ENCODE peak calls at places on chromosome 6, in four cellular contexts. F is progenitor cell of endocrine pancreas, G is epithelial cell of esophagus, D is left ventricle myocardium inferior. W is an unnamed sample.

GRCh38 chr6:63491104-63491503 is 81.2 kb upstream of the LOC128125822 start:
- DNase-seq in F (no peak), G (no peak), D (no peak), W (no peak)

GRCh38 chr6:92979281-92979680 is 440.1 kb downstream of the EPHA7 start:
- DNase-seq in F (no peak), G (no peak), D (no peak), W (no peak)

GRCh38 chr6:148044921-148045320 is 297.7 kb upstream of the SASH1 start:
- DNase-seq in G (no peak), F (no peak), D (no peak), W (no peak)

GRCh38 chr6:95203153-95203754 is 374.1 kb upstream of the MANEA start:
- DNase-seq in D (no peak), G (peak; percentile 65), F (no peak), W (peak; percentile 52)

GRCh38 chr6:113162739-113163138 is 694.4 kb upstream of the MARCKS start:
- DNase-seq in F (no peak), G (no peak), D (no peak), W (no peak)

GRCh38 chr6:168363811-168364792 is 44.5 kb upstream of the DACT2 start:
- DNase-seq in D (no peak), F (no peak), G (no peak), W (no peak)

GRCh38 chr6:2858678-2859324 is 17.1 kb upstream of the SERPINB1 start:
- DNase-seq in D (no peak), F (no peak), G (no peak), W (no peak)

GRCh38 chr6:150314230-150315188 is 54.3 kb upstream of the IYD start:
- DNase-seq in F (no peak), D (no peak), G (no peak), W (no peak)

GRCh38 chr6:145241039-145241438 is 494.3 kb downstream of the EPM2A start:
- DNase-seq in G (peak; percentile 66), D (no peak), F (no peak), W (no peak)

GRCh38 chr6:68967549-68968300 is 332.6 kb downstream of the ADGRB3 start:
- DNase-seq in F (peak; percentile 52), D (peak; percentile 19), G (peak; percentile 61), W (peak; percentile 79)

GRCh38 chr6:106908386-106908840 is 66.1 kb downstream of the CD24 start:
- DNase-seq in F (no peak), G (peak; percentile 95), D (no peak), W (no peak)

GRCh38 chr6:123226398-123226797 is 230.4 kb downstream of the CLVS2 start:
- DNase-seq in D (no peak), G (no peak), F (no peak), W (no peak)

GRCh38 chr6:109239918-109240321 is 142.3 kb downstream of the CD164 start:
- DNase-seq in G (no peak), F (no peak), D (peak; percentile 30), W (no peak)

GRCh38 chr6:5082487-5083306 is 2.4 kb upstream of the PPP1R3G start:
- DNase-seq in D (no peak), G (peak; percentile 98), F (no peak), W (no peak)

GRCh38 chr6:72422126-72422680 is 199.7 kb upstream of the KCNQ5 start:
- DNase-seq in D (no peak), G (peak; percentile 54), F (no peak), W (no peak)

GRCh38 chr6:85462673-85463072 is 12.8 kb downstream of the NT5E start:
- DNase-seq in F (no peak), G (no peak), D (no peak), W (no peak)

GRCh38 chr6:26475823-26476729 is 18.3 kb downstream of the BTN2A1 start:
- DNase-seq in G (peak; percentile 40), F (no peak), D (no peak), W (no peak)

GRCh38 chr6:6221829-6222535 is 98.5 kb downstream of the F13A1 start:
- DNase-seq in D (no peak), G (peak; percentile 2), F (no peak), W (peak; percentile 30)

GRCh38 chr6:127737009-127737486 is 160.1 kb downstream of the C6orf58 start:
- DNase-seq in F (no peak), D (no peak), G (peak; percentile 78), W (peak; percentile 24)

GRCh38 chr6:125262026-125263013 is 39.4 kb downstream of the HDDC2 start:
- DNase-seq in D (no peak), G (no peak), F (no peak), W (no peak)

GRCh38 chr6:136483906-136484305 is 66.3 kb downstream of the MAP7 start:
- DNase-seq in G (no peak), D (no peak), F (no peak), W (no peak)

GRCh38 chr6:159595173-159595572 is 97.9 kb downstream of the SOD2 start:
- DNase-seq in D (no peak), G (peak; percentile 64), F (no peak), W (no peak)

GRCh38 chr6:125009578-125009977 is 47.3 kb downstream of the RNF217 start:
- DNase-seq in G (no peak), D (no peak), F (no peak), W (no peak)

GRCh38 chr6:150685860-150686259 is 86.2 kb downstream of the PLEKHG1 start:
- DNase-seq in F (no peak), G (peak; percentile 76), D (no peak), W (peak; percentile 19)

GRCh38 chr6:161238076-161238869 is 35.6 kb downstream of the AGPAT4 start:
- DNase-seq in F (no peak), G (peak; percentile 17), D (no peak), W (no peak)

GRCh38 chr6:7042654-7043545 is 64.9 kb upstream of the RREB1 start:
- DNase-seq in G (no peak), D (no peak), F (no peak), W (no peak)

GRCh38 chr6:120604510-120604909 is 729.8 kb downstream of the TBC1D32 start:
- DNase-seq in G (no peak), F (no peak), D (no peak), W (no peak)

GRCh38 chr6:109964949-109965348 is 13.2 kb upstream of the GPR6 start:
- DNase-seq in G (peak; percentile 86), D (no peak), F (no peak), W (no peak)

GRCh38 chr6:106629103-106629858 is at the start of the genes QRSL1 and RTN4IP1:
- DNase-seq in G (peak; percentile 91), D (peak; percentile 78), F (peak; percentile 78), W (peak; percentile 85)

GRCh38 chr6:72825265-72825918 is 203.5 kb downstream of the KCNQ5 start:
- DNase-seq in F (no peak), D (no peak), G (peak; percentile 61), W (no peak)

GRCh38 chr6:17842014-17842776 is 135.5 kb upstream of the NUP153 start:
- DNase-seq in G (no peak), D (no peak), F (no peak), W (no peak)

GRCh38 chr6:130167655-130168054 is 55.1 kb downstream of the SAMD3 start:
- DNase-seq in G (peak; percentile 97), D (no peak), F (no peak), W (no peak)

GRCh38 chr6:16514249-16514648 is 247.0 kb downstream of the ATXN1 start:
- DNase-seq in F (no peak), G (peak; percentile 45), D (no peak), W (no peak)

GRCh38 chr6:152123076-152123475 is 315.6 kb downstream of the ESR1 start:
- DNase-seq in D (no peak), F (no peak), G (no peak), W (no peak)

GRCh38 chr6:33812669-33813068 is 8.9 kb upstream of the MLN start:
- DNase-seq in G (peak; percentile 62), F (peak; percentile 80), D (peak; percentile 33), W (peak; percentile 95)
- TF ChIP-seq CTCF in G (peak; percentile 51), F (peak; percentile 52), D (peak; percentile 62), W (peak; percentile 9)

DNA sequence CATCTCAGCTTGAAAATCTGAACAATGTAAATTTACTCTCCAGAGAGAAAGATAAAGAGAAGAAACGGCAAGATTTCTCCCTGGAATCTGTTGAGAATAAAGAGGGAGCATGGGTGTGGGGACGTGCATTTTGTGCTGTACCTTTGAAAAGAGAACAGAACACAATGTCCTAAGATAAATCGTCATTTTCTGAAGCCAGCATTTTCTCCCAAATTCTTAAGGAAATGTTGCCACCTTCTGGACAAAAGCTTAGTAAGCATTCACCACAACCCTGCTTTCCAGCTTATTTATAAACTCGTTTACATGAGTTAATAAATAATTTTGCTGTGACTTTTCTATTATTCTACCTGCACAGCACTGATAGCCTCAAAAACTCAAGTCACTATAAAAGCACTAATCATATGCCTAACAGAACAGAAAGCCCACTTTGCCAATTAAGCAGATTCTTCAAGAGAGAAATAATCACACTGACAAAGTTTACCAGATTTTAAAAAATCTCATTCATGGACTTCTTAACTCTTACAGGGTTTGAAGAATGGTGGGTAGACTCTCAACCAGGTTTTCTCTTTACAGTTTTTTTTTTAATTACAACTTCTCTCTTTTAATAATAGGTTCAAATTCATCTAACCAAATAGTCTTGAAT is 155.8 kb downstream of the MBOAT1 start:
- DNase-seq in F (no peak), D (no peak), G (peak; percentile 68), W (peak; percentile 11)
- TF ChIP-seq CTCF in F (peak; percentile 83), D (peak; percentile 61), G (peak; percentile 60), W (peak; percentile 67)

DNA sequence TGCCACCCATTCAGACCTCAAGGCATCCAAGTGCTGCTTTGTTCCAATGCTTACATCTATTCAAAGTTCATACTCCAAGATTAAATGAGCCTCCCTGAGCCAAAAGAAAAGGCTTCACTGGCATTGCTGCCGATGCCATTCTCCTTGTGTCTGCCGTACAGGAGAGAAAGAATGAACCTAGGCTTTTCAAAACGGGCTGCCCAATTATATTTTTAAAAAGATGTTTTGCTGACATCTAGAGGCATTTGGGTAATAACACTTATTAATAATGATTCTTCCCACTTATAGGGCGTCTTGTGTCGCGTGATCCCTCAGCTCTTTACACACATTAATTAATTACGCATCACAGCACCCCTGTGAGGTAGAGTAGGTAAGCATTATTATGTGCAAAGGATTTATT is 545.6 kb downstream of the PKHD1 start:
- DNase-seq in D (no peak), G (peak; percentile 58), F (no peak), W (no peak)
- TF ChIP-seq CTCF in D (no peak), G (peak; percentile 45), F (no peak), W (no peak)

DNA sequence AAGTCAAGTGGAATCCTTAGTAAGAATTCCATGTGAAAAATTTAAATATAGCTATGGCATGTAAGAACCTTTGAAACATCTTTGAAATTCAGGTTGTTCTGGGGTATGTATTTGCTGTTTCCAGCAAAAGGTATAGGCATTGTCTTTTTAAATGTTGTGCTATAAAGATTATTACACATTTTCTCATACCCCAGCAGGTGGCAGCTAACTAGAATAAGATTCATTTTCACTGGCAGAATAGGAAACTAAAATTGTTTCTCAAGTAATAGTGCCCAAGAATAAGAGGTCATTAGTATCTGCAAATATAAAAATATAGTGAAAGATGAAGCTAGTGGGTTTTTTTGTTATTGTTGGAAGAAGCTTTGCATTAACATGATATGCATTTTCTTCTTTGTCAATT is 1.8 kb downstream of the GRIK2 start:
- DNase-seq in F (no peak), D (no peak), G (no peak), W (no peak)
- TF ChIP-seq CTCF in F (peak; percentile 24), D (peak; percentile 39), G (peak; percentile 23), W (no peak)

GRCh38 chr6:19322691-19323470 is 514.3 kb upstream of the ID4 start:
- DNase-seq in F (no peak), G (peak; percentile 17), D (no peak), W (no peak)
- TF ChIP-seq CTCF in F (no peak), G (peak; percentile 27), D (no peak), W (no peak)

GRCh38 chr6:163085861-163086562 is 328.5 kb upstream of the QKI start:
- DNase-seq in G (no peak), D (no peak), F (no peak), W (no peak)
- TF ChIP-seq CTCF in G (no peak), D (no peak), F (no peak), W (no peak)

W was measured in nephron progenitor cell.